ENCODE peak calls at places on chromosomes 12 and 14, in six cellular contexts. J is AG04450, R is adrenal gland, F is lung, D is endodermal cell, Y is tibial nerve. S is an unnamed sample.

GRCh38 chr14:19930617-19931016 is at the start of gene OR4K1:
- DNase-seq in J (no peak), R (no peak), F (no peak), D (no peak), Y (no peak), S (no peak)

GRCh38 chr14:26255213-26255612 is 342.6 kb downstream of the NOVA1 start:
- DNase-seq in J (no peak), R (no peak), F (no peak), D (no peak), Y (peak; percentile 49), S (no peak)

GRCh38 chr12:116384629-116385485 is 107.4 kb upstream of the MED13L start:
- DNase-seq in J (no peak), R (no peak), F (no peak), D (peak; percentile 85), Y (no peak), S (no peak)

GRCh38 chr12:130835011-130835410 is 4.0 kb downstream of the STX2 start:
- DNase-seq in J (no peak), R (no peak), F (no peak), D (peak; percentile 24), Y (no peak), S (no peak)

GRCh38 chr12:121866331-121866730 is 7.7 kb upstream of the HPD start:
- DNase-seq in J (peak; percentile 16), R (no peak), F (no peak), D (no peak), Y (no peak), S (no peak)

GRCh38 chr12:117842630-117843029 is 126.2 kb downstream of the KSR2 start:
- DNase-seq in J (no peak), R (no peak), F (no peak), D (peak; percentile 80), Y (no peak), S (no peak)

GRCh38 chr12:48615681-48616080 is 45.8 kb upstream of the LALBA start:
- DNase-seq in J (no peak), R (no peak), F (no peak), D (no peak), Y (no peak), S (no peak)

GRCh38 chr12:4164591-4165558 is 108.7 kb upstream of the CCND2 start:
- DNase-seq in J (peak; percentile 44), R (peak; percentile 35), F (no peak), D (peak; percentile 93), Y (no peak), S (peak; percentile 50)

GRCh38 chr14:103872492-103873113 is 25.2 kb upstream of the PPP1R13B start:
- DNase-seq in J (no peak), R (no peak), F (no peak), D (peak; percentile 83), Y (no peak), S (no peak)

GRCh38 chr14:65346895-65347294 is 65.6 kb upstream of the FUT8 start:
- DNase-seq in J (no peak), R (peak; percentile 35), F (no peak), D (no peak), Y (no peak), S (no peak)

GRCh38 chr12:132836803-132837331 is 8.2 kb upstream of the GOLGA3 start:
- DNase-seq in J (no peak), R (no peak), F (no peak), D (no peak), Y (no peak), S (no peak)
- H3K27ac ChIP-seq in J (no peak overlapping the region), R (no peak overlapping the region), F (no peak overlapping the region), D (no peak overlapping the region), Y (no peak overlapping the region), S (no peak overlapping the region)

GRCh38 chr14:22839159-22839779 is 2.9 kb downstream of the MMP14 start:
- DNase-seq in J (no peak), R (peak; percentile 71), F (no peak), D (no peak), Y (no peak), S (no peak)
- H3K4me3 ChIP-seq in J (peak overlapping the region; percentile 89), R (peak overlapping the region; percentile 64), F (no peak overlapping the region), D (peak overlapping the region; percentile 95), Y (peak overlapping the region; percentile 87), S (peak overlapping the region; percentile 76)

GRCh38 chr14:60647837-60648168 is 1.5 kb downstream of the SIX1 start:
- DNase-seq in J (no peak), R (no peak), F (no peak), D (peak; percentile 61), Y (no peak), S (no peak)

GRCh38 chr14:60645191-60645590 is 4.1 kb downstream of the SIX1 start:
- DNase-seq in J (no peak), R (no peak), F (no peak), D (no peak), Y (no peak), S (no peak)

GRCh38 chr14:60648169-60648933 is 926 bp downstream of the SIX1 start:
- DNase-seq in J (no peak), R (no peak), F (no peak), D (peak; percentile 73), Y (no peak), S (no peak)

GRCh38 chr14:60647081-60647836 is 2.0 kb downstream of the SIX1 start:
- DNase-seq in J (no peak), R (no peak), F (no peak), D (peak; percentile 81), Y (no peak), S (no peak)

GRCh38 chr14:60646202-60646886 is 2.9 kb downstream of the SIX1 start:
- DNase-seq in J (no peak), R (no peak), F (no peak), D (peak; percentile 72), Y (no peak), S (no peak)
- H3K9me3 ChIP-seq in J (peaks cover 18% of the 10 kb centered on the region), R (no peaks in the 10 kb centered on the region), F (peaks cover 13% of the 10 kb centered on the region), D (no peaks in the 10 kb centered on the region), Y (no peaks in the 10 kb centered on the region), S (no peaks in the 10 kb centered on the region)

DNA sequence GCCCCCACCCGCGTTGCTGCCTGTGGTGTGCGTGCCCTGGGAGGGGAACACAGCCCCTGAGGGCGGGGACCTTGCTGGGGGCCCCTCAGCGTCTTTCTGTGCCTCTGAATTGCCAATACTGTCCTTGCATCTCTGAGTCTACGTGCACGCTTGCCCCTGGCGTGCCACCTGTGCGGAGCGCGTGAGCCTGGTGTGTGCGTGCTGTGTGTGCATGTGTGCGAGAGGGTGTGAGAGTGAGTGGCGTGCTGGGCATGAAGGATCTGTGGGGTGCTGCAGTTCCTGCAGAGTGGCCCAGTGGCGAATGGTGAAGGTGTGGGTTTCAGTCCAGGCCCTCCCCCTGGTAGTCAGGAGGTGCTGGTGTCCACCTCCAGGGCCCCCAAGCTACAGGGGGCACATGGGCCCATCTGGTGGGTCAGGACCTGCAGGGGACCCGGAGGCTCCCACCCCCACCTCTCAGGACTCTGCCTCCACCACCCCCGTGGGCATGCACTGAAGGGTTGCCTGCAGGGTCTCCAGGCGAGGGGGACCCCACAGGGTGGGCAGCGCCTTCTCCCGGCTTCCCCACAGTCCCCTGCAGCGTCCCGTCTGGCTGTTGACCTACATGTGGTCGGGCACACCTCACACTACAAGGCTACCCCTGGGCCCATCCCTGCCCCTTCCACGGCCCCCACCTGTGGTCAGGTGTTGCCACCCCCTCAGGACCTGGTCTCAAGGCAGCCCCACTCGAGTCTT is 21.0 kb downstream of the FBRSL1 start:
- DNase-seq in J (no peak), R (no peak), F (no peak), D (no peak), Y (no peak), S (no peak)
- H3K27ac ChIP-seq in J (no peak overlapping the region), R (peak overlapping the region; percentile 29), F (no peak overlapping the region), D (no peak overlapping the region), Y (peak overlapping the region; percentile 79), S (no peak overlapping the region)

S was measured in colonic mucosa.